ENCODE peak calls at places on chromosomes 1 and 21, in six cellular contexts. L is fibroblast of lung, O is neural progenitor cell, K is bronchial epithelial cell, T is IMR-90, D is colonic mucosa. X is an unnamed sample.

GRCh38 chr1:160070243-160071163 is 543 bp upstream of the KCNJ10 start:
- DNase-seq in L (peak; percentile 28), O (peak; percentile 93), K (peak; percentile 29), T (peak; percentile 27), D (peak; percentile 69), X (peak; percentile 68)

GRCh38 chr1:44723064-44723463 is 7.9 kb downstream of the RNU5D-1 start:
- DNase-seq in L (no peak), O (no peak), K (no peak), T (no peak), D (no peak), X (peak; percentile 48)

GRCh38 chr1:219927956-219928790 is at the start of gene SLC30A10:
- DNase-seq in L (peak; percentile 10), O (peak; percentile 77), K (no peak), T (no peak), D (peak; percentile 60), X (peak; percentile 34)

GRCh38 chr1:10267319-10267718 is 56.9 kb downstream of the KIF1B start:
- DNase-seq in L (peak; percentile 23), O (no peak), K (no peak), T (peak; percentile 38), D (no peak), X (no peak)

GRCh38 chr1:107529511-107530149 is 388.8 kb downstream of the NTNG1 start:
- DNase-seq in L (peak; percentile 70), O (peak; percentile 74), K (peak; percentile 71), T (peak; percentile 35), D (peak; percentile 32), X (no peak)

GRCh38 chr1:97138515-97139032 is 417.0 kb downstream of the PTBP2 start:
- DNase-seq in L (no peak), O (no peak), K (peak; percentile 4), T (no peak), D (no peak), X (no peak)

GRCh38 chr1:218068241-218068640 is 216.9 kb upstream of the RRP15 start:
- DNase-seq in L (no peak), O (no peak), K (no peak), T (no peak), D (no peak), X (no peak)

GRCh38 chr21:37338671-37339526 is 27.7 kb upstream of the DYRK1A start:
- DNase-seq in L (peak; percentile 92), O (no peak), K (peak; percentile 97), T (peak; percentile 92), D (peak; percentile 23), X (no peak)

GRCh38 chr1:231632119-231632518 is 5.5 kb downstream of the DISC1 start:
- DNase-seq in L (no peak), O (no peak), K (no peak), T (no peak), D (no peak), X (no peak)

GRCh38 chr1:27727126-27727525 is 1.4 kb downstream of the FAM76A start:
- DNase-seq in L (peak; percentile 41), O (no peak), K (peak; percentile 28), T (peak; percentile 66), D (no peak), X (no peak)

GRCh38 chr1:43585596-43585995 is 54.9 kb downstream of the PTPRF start:
- DNase-seq in L (no peak), O (no peak), K (no peak), T (no peak), D (peak; percentile 56), X (no peak)

GRCh38 chr1:71600023-71600422 is 519.2 kb upstream of the ZRANB2 start:
- DNase-seq in L (no peak), O (no peak), K (no peak), T (no peak), D (no peak), X (no peak)

GRCh38 chr1:174428033-174428432 is 19.7 kb upstream of the GPR52 start:
- DNase-seq in L (peak; percentile 48), O (no peak), K (peak; percentile 67), T (no peak), D (no peak), X (no peak)

GRCh38 chr1:82565146-82565545 is 764.4 kb downstream of the ADGRL2 start:
- DNase-seq in L (peak; percentile 66), O (peak; percentile 11), K (peak; percentile 71), T (peak; percentile 19), D (no peak), X (no peak)

GRCh38 chr1:223535261-223535778 is 130.2 kb downstream of the CAPN8 start:
- DNase-seq in L (no peak), O (no peak), K (no peak), T (no peak), D (no peak), X (no peak)

GRCh38 chr1:94660994-94661393 is 119.4 kb upstream of the F3 start:
- DNase-seq in L (no peak), O (peak; percentile 90), K (no peak), T (peak; percentile 43), D (no peak), X (no peak)

GRCh38 chr1:75203415-75204277 is 69.5 kb downstream of the LHX8 start:
- DNase-seq in L (peak; percentile 50), O (peak; percentile 63), K (peak; percentile 70), T (peak; percentile 47), D (no peak), X (no peak)

GRCh38 chr1:172447641-172448040 is 3.8 kb upstream of the PIGC start:
- DNase-seq in L (no peak), O (no peak), K (peak; percentile 22), T (no peak), D (no peak), X (no peak)

GRCh38 chr1:85330711-85331290 is 54.4 kb upstream of the BCL10 start:
- DNase-seq in L (peak; percentile 94), O (no peak), K (peak; percentile 39), T (peak; percentile 99), D (no peak), X (no peak)

GRCh38 chr1:8004803-8005573 is 21.1 kb downstream of the ERRFI1 start:
- DNase-seq in L (peak; percentile 99), O (no peak), K (peak; percentile 99), T (peak; percentile 98), D (peak; percentile 41), X (no peak)

DNA sequence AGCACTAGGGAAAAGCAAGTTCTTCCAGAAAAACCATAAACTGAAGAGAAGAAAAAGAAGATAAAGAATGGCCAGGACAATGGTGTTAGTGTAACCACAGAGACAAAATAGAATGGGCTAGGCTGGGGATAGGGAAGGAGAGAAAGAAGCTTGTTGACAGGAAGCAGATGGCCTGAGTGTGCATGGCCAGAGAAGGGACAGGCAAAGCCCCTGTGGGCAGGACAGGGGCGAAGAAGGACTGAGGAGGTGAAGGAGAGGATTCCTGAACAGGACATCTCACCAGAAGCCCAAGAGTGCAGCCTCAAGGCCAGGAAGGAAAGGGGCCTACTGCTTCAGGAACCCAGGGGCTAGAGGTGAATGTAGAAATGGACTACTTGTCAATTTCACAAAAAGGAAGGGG is 29.3 kb downstream of the IQGAP3 start:
- DNase-seq in L (no peak), O (no peak), K (no peak), T (no peak), D (no peak), X (no peak)
- H3K36me3 ChIP-seq in L (peaks cover 22% of the 10 kb centered on the region), O (no peaks in the 10 kb centered on the region), K (no peaks in the 10 kb centered on the region), T (peaks cover 23% of the 10 kb centered on the region), D (no peaks in the 10 kb centered on the region), X (no peaks in the 10 kb centered on the region)

GRCh38 chr1:234985531-234986294 is 142.9 kb downstream of the TOMM20 start:
- DNase-seq in L (no peak), O (no peak), K (no peak), T (no peak), D (no peak), X (no peak)
- TF ChIP-seq CTCF in L (no peak), O (no peak), K (no peak), T (no peak), D (no peak), X (no peak)

GRCh38 chr1:31413405-31414005 is 492 bp downstream of the SERINC2 start:
- DNase-seq in L (peak; percentile 58), O (peak; percentile 70), K (no peak), T (no peak), D (peak; percentile 93), X (no peak)

GRCh38 chr1:31412732-31413404 is at the start of gene SERINC2:
- DNase-seq in L (no peak), O (peak; percentile 68), K (no peak), T (no peak), D (peak; percentile 62), X (no peak)

GRCh38 chr1:31410871-31411270 is 2.1 kb upstream of the SERINC2 start:
- DNase-seq in L (peak; percentile 72), O (no peak), K (no peak), T (peak; percentile 70), D (no peak), X (no peak)

GRCh38 chr1:31409946-31410858 is 2.8 kb upstream of the SERINC2 start:
- DNase-seq in L (no peak), O (no peak), K (no peak), T (peak; percentile 39), D (no peak), X (no peak)

DNA sequence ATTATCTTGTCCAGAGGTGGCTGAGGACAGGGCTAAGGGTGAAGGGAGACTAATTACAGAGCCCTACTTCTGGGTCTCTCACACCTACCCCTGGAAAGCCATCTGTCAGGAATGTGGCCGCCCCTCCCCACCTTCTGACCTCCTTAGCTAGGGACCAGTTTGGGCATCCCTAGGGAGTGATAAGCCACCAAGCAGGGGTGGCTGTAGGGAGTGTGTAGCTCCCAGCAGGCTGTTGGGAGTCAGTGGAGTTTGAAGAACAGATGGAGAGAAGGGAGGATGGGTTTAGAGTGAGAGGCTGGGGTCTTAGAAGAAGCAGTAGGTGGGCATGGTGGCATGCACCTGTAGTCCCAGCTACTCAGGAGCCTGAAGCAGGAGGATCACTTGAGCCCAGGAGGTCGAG is 808 bp upstream of the SERINC2 start:
- DNase-seq in L (no peak), O (no peak), K (no peak), T (no peak), D (no peak), X (no peak)
- H3K4me3 ChIP-seq in L (no peak overlapping the region), O (no peak overlapping the region), K (no peak overlapping the region), T (no peak overlapping the region), D (peak overlapping the region; percentile 79), X (no peak overlapping the region)

DNA sequence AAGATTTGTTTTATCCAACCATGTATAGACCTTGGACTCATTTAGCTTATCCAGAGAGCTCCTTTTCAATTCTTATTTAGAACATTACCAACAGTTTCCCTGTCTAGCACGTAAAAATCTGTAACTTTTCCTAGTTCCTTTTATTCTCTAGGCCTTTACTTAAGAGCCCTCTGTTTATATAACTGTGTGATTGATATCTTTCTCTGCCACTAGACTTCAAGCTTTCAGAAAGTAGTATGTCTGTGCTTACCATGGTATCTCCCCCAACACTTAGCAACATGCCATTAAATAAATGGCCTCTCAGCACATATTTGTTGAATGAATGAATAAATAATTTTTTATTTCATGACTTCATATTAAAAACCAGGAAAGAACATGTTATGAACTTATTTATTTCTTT is 209.4 kb downstream of the PTPRC start:
- DNase-seq in L (peak; percentile 44), O (no peak), K (no peak), T (peak; percentile 10), D (no peak), X (no peak)
- H3K36me3 ChIP-seq in L (no peaks in the 10 kb centered on the region), O (no peaks in the 10 kb centered on the region), K (peaks cover 8% of the 10 kb centered on the region), T (peaks cover 18% of the 10 kb centered on the region), D (no peaks in the 10 kb centered on the region), X (no peaks in the 10 kb centered on the region)

GRCh38 chr1:169048043-169048442 is 58.4 kb upstream of the ATP1B1 start:
- DNase-seq in L (no peak), O (no peak), K (no peak), T (no peak), D (peak; percentile 46), X (no peak)
- TF ChIP-seq CTCF in L (no peak), O (no peak), K (no peak), T (no peak), D (no peak), X (no peak)

GRCh38 chr1:39919545-39919944 is 17.8 kb upstream of the MYCL start:
- DNase-seq in L (peak; percentile 59), O (peak; percentile 77), K (peak; percentile 83), T (peak; percentile 58), D (peak; percentile 48), X (no peak)
- H3K4me3 ChIP-seq in L (no peak overlapping the region), O (no peak overlapping the region), K (no peak overlapping the region), T (no peak overlapping the region), D (no peak overlapping the region), X (no peak overlapping the region)

X was measured in GM06990.